ENCODE peak calls at places on chromosomes 6 and 20, in four cellular contexts. L is stimulated activated naive CD8-positive, alpha-beta T cell treated with anti-CD3 and anti-CD28 coated beads, Interleukin-15, Interleukin-2, amounts not matched to agents 100 U/mL and 50 U/mL, for 24 hours; J is CD8-positive, alpha-beta memory T cell; I is A172. P is an unnamed sample.

GRCh38 chr20:4726710-4727391 is 5.1 kb downstream of the PRND start:
- DNase-seq in L (peak; percentile 22), J (peak; percentile 56), I (peak; percentile 58), P (no peak)

GRCh38 chr6:31622678-31623077 is 2.2 kb downstream of the PRRC2A start:
- DNase-seq in L (no peak), J (no peak), I (no peak), P (no peak)

GRCh38 chr6:82712826-82713225 is 349.2 kb downstream of the TPBG start:
- DNase-seq in J (no peak), L (no peak), I (peak; percentile 3), P (no peak)

GRCh38 chr6:112330071-112330876 is 16.9 kb upstream of the RFPL4B start:
- DNase-seq in L (no peak), J (no peak), I (peak; percentile 45), P (no peak)

GRCh38 chr20:61526907-61527306 is 274.8 kb downstream of the CDH4 start:
- DNase-seq in I (no peak), L (no peak), J (no peak), P (no peak)

GRCh38 chr6:36684447-36684812 is 5.9 kb downstream of the CDKN1A start:
- DNase-seq in L (no peak), J (no peak), I (no peak), P (no peak)

GRCh38 chr6:134176283-134176975 is 124.0 kb upstream of the SLC2A12 start:
- DNase-seq in I (no peak), J (no peak), L (peak; percentile 29), P (peak; percentile 26)

GRCh38 chr20:5612476-5613291 is 137.5 kb upstream of the SHLD1 start:
- DNase-seq in L (no peak), I (peak; percentile 21), J (no peak), P (no peak)

GRCh38 chr6:142842423-142843261 is 102.3 kb downstream of the HIVEP2 start:
- DNase-seq in L (no peak), I (peak; percentile 41), J (peak; percentile 71), P (no peak)

GRCh38 chr20:13723015-13723414 is 61.7 kb downstream of the ESF1 start:
- DNase-seq in L (no peak), J (no peak), I (no peak), P (no peak)

GRCh38 chr6:92779758-92780157 is 639.6 kb downstream of the EPHA7 start:
- DNase-seq in I (no peak), L (no peak), J (no peak), P (peak; percentile 70)

GRCh38 chr6:100440935-100441334 is 23.8 kb downstream of the SIM1 start:
- DNase-seq in J (no peak), I (no peak), L (no peak), P (no peak)

GRCh38 chr20:19903168-19903676 is 113.9 kb upstream of the NAA20 start:
- DNase-seq in L (no peak), I (peak; percentile 32), J (no peak), P (no peak)

GRCh38 chr6:71460933-71461332 is 172.3 kb downstream of the OGFRL1 start:
- DNase-seq in I (no peak), J (no peak), L (no peak), P (no peak)

GRCh38 chr20:10611357-10611756 is 62.4 kb downstream of the JAG1 start:
- DNase-seq in I (peak; percentile 46), J (no peak), L (peak; percentile 8), P (no peak)

GRCh38 chr6:31402324-31403282 is 792 bp upstream of the MICA start:
- DNase-seq in L (peak; percentile 43), I (no peak), J (peak; percentile 63), P (no peak)

GRCh38 chr6:154995241-154996162 is at the start of gene TIAM2:
- DNase-seq in J (no peak), I (peak; percentile 16), L (peak; percentile 48), P (peak; percentile 56)

GRCh38 chr6:38739532-38739931 is 24.4 kb downstream of the DNAH8 start:
- DNase-seq in I (no peak), L (no peak), J (no peak), P (no peak)

GRCh38 chr20:6028795-6029194 is 25.1 kb downstream of the LRRN4 start:
- DNase-seq in J (no peak), L (no peak), I (no peak), P (no peak)

GRCh38 chr20:44471481-44471882 is 4.2 kb upstream of the TTPAL start:
- DNase-seq in J (no peak), L (no peak), I (no peak), P (no peak)

GRCh38 chr20:50189681-50190250 is 864 bp upstream of the CEBPB start:
- DNase-seq in L (peak; percentile 51), I (no peak), J (peak; percentile 64), P (no peak)

GRCh38 chr6:144480518-144480917 is 195.4 kb downstream of the UTRN start:
- DNase-seq in I (no peak), J (no peak), L (no peak), P (no peak)

GRCh38 chr6:48212501-48212900 is 101.5 kb upstream of the PTCHD4 start:
- DNase-seq in L (no peak), I (no peak), J (no peak), P (no peak)

GRCh38 chr6:127199470-127199869 is 67.2 kb upstream of the RNF146 start:
- DNase-seq in J (no peak), L (no peak), I (no peak), P (no peak)

GRCh38 chr6:7112741-7113313 is 5.1 kb downstream of the RREB1 start:
- DNase-seq in I (no peak), L (peak; percentile 54), J (peak; percentile 55), P (no peak)